ENCODE peak calls at places on chromosome 15, in seven cellular contexts. V is A549, M is pancreas, W is RWPE1, O is cardiac fibroblast, U is nephron progenitor cell, G is Calu3. E is an unnamed sample.

GRCh38 chr15:99651023-99651807 is 82.0 kb downstream of the LYSMD4 start:
- DNase-seq in V (peak), W (peak), U (no peak), O (peak), M (no peak), G (no peak), E (peak)

GRCh38 chr15:77160562-77161481 is 89.9 kb upstream of the TSPAN3 start:
- DNase-seq in M (peak), O (peak), W (peak), U (no peak), V (no peak), G (peak), E (peak)

GRCh38 chr15:53580371-53580770 is 179.1 kb downstream of the WDR72 start:
- DNase-seq in U (peak), M (peak), G (no peak), W (no peak), V (peak), O (no peak), E (no peak)

GRCh38 chr15:92315144-92315543 is 78.5 kb upstream of the ST8SIA2 start:
- DNase-seq in M (no peak), U (no peak), G (no peak), W (no peak), O (no peak), V (no peak), E (no peak)

GRCh38 chr15:49649987-49650386 is 29.1 kb downstream of the DTWD1 start:
- DNase-seq in G (no peak), O (no peak), M (no peak), U (no peak), W (no peak), V (no peak), E (no peak)

GRCh38 chr15:101062063-101062462 is 142.9 kb downstream of the LRRK1 start:
- DNase-seq in W (no peak), V (no peak), G (no peak), M (no peak), O (no peak), U (no peak), E (no peak)

GRCh38 chr15:33392453-33392852 is 81.7 kb downstream of the RYR3 start:
- DNase-seq in G (no peak), O (no peak), M (no peak), V (no peak), W (no peak), U (no peak), E (no peak)

GRCh38 chr15:98369081-98369716 is 279.1 kb upstream of the IGF1R start:
- DNase-seq in U (no peak), M (no peak), G (no peak), V (no peak), W (no peak), O (no peak), E (no peak)

GRCh38 chr15:48522123-48522522 is 123.4 kb downstream of the FBN1 start:
- DNase-seq in M (no peak), U (no peak), W (no peak), O (no peak), G (no peak), V (no peak), E (no peak)

GRCh38 chr15:24878153-24878552 is 76.6 kb upstream of the SNRPN start:
- DNase-seq in W (no peak), U (no peak), V (no peak), M (peak), G (no peak), O (peak), E (no peak)

GRCh38 chr15:24879492-24879891 is 75.3 kb upstream of the SNRPN start:
- DNase-seq in W (no peak), V (no peak), G (no peak), O (no peak), M (no peak), U (no peak), E (no peak)

GRCh38 chr15:24880663-24881062 is 74.1 kb upstream of the SNRPN start:
- DNase-seq in M (no peak), G (no peak), O (no peak), V (no peak), W (no peak), U (no peak), E (no peak)

DNA sequence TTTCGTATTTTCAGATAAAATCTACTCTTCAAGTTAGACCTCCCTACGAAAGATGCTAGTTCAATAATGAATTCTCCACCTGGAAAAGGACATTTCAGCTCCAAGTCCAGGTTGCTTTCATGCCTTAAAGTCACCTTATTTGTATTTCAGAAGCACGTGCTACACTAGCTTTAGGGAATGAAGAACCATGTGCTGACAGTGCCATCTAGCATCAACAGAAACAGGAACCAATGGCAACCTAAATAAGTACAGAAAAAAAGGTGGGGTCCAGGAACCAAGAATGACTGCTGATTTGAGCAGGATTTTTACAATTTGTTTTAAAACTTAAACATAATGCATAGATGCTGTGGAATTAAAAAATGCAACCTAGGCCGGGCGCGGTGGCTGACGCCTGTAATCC is 77.6 kb upstream of the SNRPN start:
- DNase-seq in U (no peak), V (no peak), W (no peak), G (no peak), M (no peak), O (no peak), E (no peak)
- TF ChIP-seq CTCF in U (no peak), V (no peak), W (no peak), G (no peak), M (no peak), O (no peak), E (no peak)

DNA sequence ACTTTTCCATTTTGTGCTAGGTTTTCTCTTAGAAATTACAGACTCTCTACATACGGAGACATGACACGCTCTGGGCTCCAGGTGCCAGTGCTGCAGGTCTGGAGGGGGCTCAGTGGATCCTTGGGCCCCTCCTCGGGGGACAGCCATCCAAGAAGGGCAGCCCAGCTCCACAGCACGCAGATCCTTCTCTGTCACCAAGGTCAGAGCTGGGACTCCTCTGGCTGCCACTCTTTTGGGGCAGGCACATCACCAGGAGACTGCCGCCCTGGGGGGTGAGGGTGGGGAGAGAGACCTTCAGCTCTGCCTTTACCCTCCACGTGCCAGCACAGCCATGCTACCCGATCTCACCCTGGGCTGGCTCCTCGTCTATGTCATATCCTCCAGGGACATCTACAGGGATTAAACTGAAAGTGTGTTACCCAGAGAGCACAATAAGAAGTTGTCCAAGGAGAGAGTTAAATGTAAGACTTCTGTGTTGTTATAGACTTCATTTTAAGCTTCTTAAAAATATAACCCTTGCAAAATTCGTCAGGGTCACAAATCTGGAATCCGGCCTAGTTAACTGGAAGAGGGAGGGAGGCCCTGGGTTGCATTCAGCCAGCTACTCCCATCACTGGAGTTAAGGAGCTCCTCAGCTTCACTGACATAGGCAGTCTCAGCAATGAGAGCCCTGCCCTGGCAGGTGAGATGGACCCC is 65.5 kb downstream of the ATP10A start:
- DNase-seq in M (no peak), O (peak), W (no peak), G (no peak), U (no peak), V (no peak), E (no peak)
- TF ChIP-seq CTCF in M (no peak), O (no peak), W (no peak), G (no peak), U (no peak), V (no peak), E (no peak)

GRCh38 chr15:63504979-63505841 is 817 bp downstream of the USP3 start:
- DNase-seq in G (peak), W (no peak), O (peak), U (peak), M (peak), V (peak), E (peak)

GRCh38 chr15:63503739-63504246 is 600 bp upstream of the USP3 start:
- DNase-seq in O (peak), M (peak), U (peak), G (peak), V (peak), W (peak), E (peak)

GRCh38 chr15:63502843-63503738 is 1.3 kb upstream of the USP3 start:
- DNase-seq in M (peak), W (peak), V (peak), U (peak), G (peak), O (peak), E (peak)

GRCh38 chr15:63505842-63506222 is 1.4 kb downstream of the USP3 start:
- DNase-seq in U (no peak), G (no peak), V (no peak), O (no peak), W (no peak), M (no peak), E (no peak)

GRCh38 chr15:63504247-63504978 is at the start of gene USP3:
- DNase-seq in W (peak), U (peak), O (peak), M (peak), G (peak), V (peak), E (peak)
- TF ChIP-seq CTCF in W (peak), U (peak), O (peak), M (no peak), G (no peak), V (peak), E (peak)

GRCh38 chr15:84818221-84819131 is 1.3 kb downstream of the ALPK3 start:
- DNase-seq in V (peak), U (no peak), O (peak), G (peak), M (peak), W (no peak), E (no peak)
- TF ChIP-seq CTCF in V (no peak), U (no peak), O (peak), G (no peak), M (no peak), W (no peak), E (no peak)

DNA sequence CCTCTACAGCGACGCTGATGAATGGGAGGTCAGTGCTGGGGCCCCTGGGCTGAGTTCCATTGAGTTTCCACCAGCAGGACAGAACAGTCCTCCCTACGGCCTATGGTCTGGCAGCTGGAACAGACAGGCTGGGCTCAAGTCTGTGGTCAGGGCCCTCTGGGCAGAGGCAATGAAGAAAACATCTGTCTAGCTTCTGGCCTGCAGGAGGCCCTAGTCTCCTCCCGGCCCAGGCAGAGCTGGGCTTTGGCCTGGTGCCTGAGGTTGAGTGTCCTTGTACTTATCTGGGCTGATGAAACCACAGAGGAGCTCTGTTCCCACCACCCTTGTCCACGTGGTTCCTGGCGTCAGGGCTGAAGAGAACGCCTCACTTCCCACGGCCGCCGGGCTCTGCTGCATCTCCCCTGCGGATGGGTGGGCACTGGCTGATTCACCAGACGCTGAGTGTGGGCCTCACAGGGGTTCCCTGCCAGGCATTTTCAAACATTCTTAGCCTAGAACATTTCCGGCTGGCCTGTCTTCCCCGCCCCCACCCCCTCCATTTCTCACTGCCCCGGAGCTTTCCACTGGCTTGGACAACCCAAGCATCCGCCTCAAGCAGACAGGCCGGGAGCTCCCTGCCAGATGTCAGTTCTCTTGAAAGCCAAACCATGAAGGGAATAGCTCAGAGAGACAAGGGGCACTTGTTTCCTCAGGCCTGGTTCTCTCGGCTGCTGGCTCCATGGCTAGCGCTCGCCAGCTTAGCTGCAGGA is 20.3 kb downstream of the PPCDC start:
- DNase-seq in M (peak), O (peak), G (peak), W (no peak), V (peak), U (no peak), E (peak)
- TF ChIP-seq CTCF in M (no peak), O (peak), G (no peak), W (no peak), V (no peak), U (no peak), E (peak)

DNA sequence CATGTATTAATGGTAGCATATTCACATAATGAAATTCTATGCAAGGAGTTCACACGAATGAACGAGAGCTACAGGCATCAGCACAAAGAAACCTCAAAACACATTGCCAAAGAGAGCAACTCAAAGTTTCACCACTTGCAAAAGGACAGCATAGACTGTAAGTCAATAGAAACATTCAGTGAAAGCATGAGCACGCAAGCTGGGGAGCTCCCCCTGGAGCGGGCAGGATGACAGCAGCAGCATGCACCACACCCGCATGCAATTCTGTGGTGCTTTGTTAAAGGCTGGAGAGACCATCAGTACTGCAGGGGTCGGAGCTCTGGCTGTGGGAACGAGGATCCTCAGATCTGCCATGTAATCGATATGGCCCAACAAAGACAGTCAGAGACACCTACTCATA is 18.7 kb downstream of the OCA2 start:
- DNase-seq in M (no peak), G (no peak), O (no peak), U (no peak), W (no peak), V (no peak), E (no peak)
- TF ChIP-seq CTCF in M (no peak), G (no peak), O (no peak), U (no peak), W (no peak), V (no peak), E (no peak)

GRCh38 chr15:96701443-96701842 is 370.9 kb downstream of the NR2F2 start:
- DNase-seq in M (no peak), G (no peak), O (no peak), U (no peak), V (no peak), W (no peak), E (no peak)
- TF ChIP-seq CTCF in M (no peak), G (no peak), O (no peak), U (no peak), V (no peak), W (no peak), E (peak)

GRCh38 chr15:63160638-63161037 is 3.4 kb upstream of the RPS27L start:
- DNase-seq in M (no peak), V (no peak), U (no peak), O (no peak), G (no peak), W (no peak), E (no peak)

GRCh38 chr15:63169796-63170195 is 12.5 kb upstream of the RPS27L start:
- DNase-seq in G (no peak), O (no peak), V (no peak), M (no peak), U (no peak), W (no peak), E (no peak)

GRCh38 chr15:63165166-63165859 is 8.0 kb upstream of the RPS27L start:
- DNase-seq in O (no peak), W (no peak), G (no peak), M (no peak), V (no peak), U (no peak), E (no peak)

DNA sequence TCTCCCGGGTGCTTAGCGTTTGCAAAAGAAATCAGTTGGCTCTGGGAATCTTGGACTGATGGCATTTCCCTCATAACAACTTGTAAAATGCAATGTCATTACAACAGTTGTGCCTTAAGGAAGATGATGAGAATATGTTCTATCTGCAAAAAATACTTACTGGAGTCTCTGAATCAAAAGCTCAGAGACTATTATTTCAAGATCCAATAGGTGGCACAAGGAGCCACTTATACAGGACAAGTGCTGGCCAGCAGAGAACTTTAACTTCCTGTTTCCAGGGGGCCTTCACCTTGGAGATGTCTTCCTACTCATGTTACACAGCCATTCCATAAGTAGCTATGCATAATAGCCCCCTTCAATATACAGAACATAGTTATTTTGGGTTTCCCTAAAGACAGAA is 8.9 kb upstream of the RPS27L start:
- DNase-seq in W (no peak), O (peak), G (peak), M (no peak), V (peak), U (no peak), E (peak)
- TF ChIP-seq CTCF in W (no peak), O (peak), G (no peak), M (no peak), V (no peak), U (no peak), E (no peak)

GRCh38 chr15:86743283-86743903 is 663.7 kb downstream of the AGBL1 start:
- DNase-seq in U (peak), M (peak), O (no peak), V (peak), G (peak), W (peak), E (peak)
- TF ChIP-seq CTCF in U (peak), M (peak), O (no peak), V (peak), G (peak), W (peak), E (peak)

E was measured in MCF 10A.